ENCODE peak calls at places on chromosome 16, in six cellular contexts. One of them, this sample, is unnamed.

GRCh38 chr16:87457051-87457611 is 35.7 kb downstream of the ZCCHC14 start:
- DNase-seq in PC-3: peak
- DNase-seq in HCT116: no peak
- DNase-seq in neural progenitor cell: no peak
- DNase-seq in SK-N-SH: peak
- DNase-seq in GM23248: peak
- DNase-seq in this sample: no peak

GRCh38 chr16:82660966-82661365 is 34.2 kb downstream of the CDH13 start:
- DNase-seq in PC-3: no peak
- DNase-seq in SK-N-SH: no peak
- DNase-seq in GM23248: no peak
- DNase-seq in HCT116: no peak
- DNase-seq in neural progenitor cell: no peak
- DNase-seq in this sample: no peak

GRCh38 chr16:72470541-72470940 is 298.6 kb upstream of the PMFBP1 start:
- DNase-seq in PC-3: no peak
- DNase-seq in GM23248: no peak
- DNase-seq in neural progenitor cell: no peak
- DNase-seq in SK-N-SH: no peak
- DNase-seq in HCT116: no peak
- DNase-seq in this sample: no peak

GRCh38 chr16:61432421-61432820 is 603.8 kb downstream of the CDH8 start:
- DNase-seq in SK-N-SH: no peak
- DNase-seq in PC-3: peak
- DNase-seq in GM23248: peak
- DNase-seq in neural progenitor cell: peak
- DNase-seq in HCT116: no peak
- DNase-seq in this sample: no peak

GRCh38 chr16:59459811-59460210 is 725.7 kb upstream of the GOT2 start:
- DNase-seq in neural progenitor cell: no peak
- DNase-seq in HCT116: no peak
- DNase-seq in SK-N-SH: no peak
- DNase-seq in PC-3: no peak
- DNase-seq in GM23248: peak
- DNase-seq in this sample: no peak

GRCh38 chr16:27920391-27920891 is 143.1 kb downstream of the GSG1L start:
- DNase-seq in PC-3: peak
- DNase-seq in GM23248: peak
- DNase-seq in neural progenitor cell: peak
- DNase-seq in SK-N-SH: peak
- DNase-seq in HCT116: peak
- DNase-seq in this sample: no peak

GRCh38 chr16:76292218-76292617 is 15.0 kb downstream of the CNTNAP4 start:
- DNase-seq in HCT116: no peak
- DNase-seq in neural progenitor cell: no peak
- DNase-seq in PC-3: no peak
- DNase-seq in GM23248: no peak
- DNase-seq in SK-N-SH: no peak
- DNase-seq in this sample: no peak

GRCh38 chr16:27890866-27891265 is 172.6 kb downstream of the GSG1L start:
- DNase-seq in PC-3: no peak
- DNase-seq in HCT116: no peak
- DNase-seq in GM23248: no peak
- DNase-seq in neural progenitor cell: no peak
- DNase-seq in SK-N-SH: no peak
- DNase-seq in this sample: no peak

GRCh38 chr16:16797239-16797638 is 418.3 kb downstream of the NPIPA7 start:
- DNase-seq in SK-N-SH: no peak
- DNase-seq in GM23248: no peak
- DNase-seq in HCT116: no peak
- DNase-seq in neural progenitor cell: peak
- DNase-seq in PC-3: no peak
- DNase-seq in this sample: peak

GRCh38 chr16:55204094-55204493 is 119.9 kb upstream of the IRX6 start:
- DNase-seq in GM23248: no peak
- DNase-seq in neural progenitor cell: no peak
- DNase-seq in SK-N-SH: no peak
- DNase-seq in PC-3: no peak
- DNase-seq in HCT116: no peak
- DNase-seq in this sample: no peak

GRCh38 chr16:3690470-3690918 is 26.8 kb downstream of the TRAP1 start:
- DNase-seq in HCT116: peak
- DNase-seq in neural progenitor cell: peak
- DNase-seq in SK-N-SH: peak
- DNase-seq in PC-3: peak
- DNase-seq in GM23248: peak
- DNase-seq in this sample: peak

GRCh38 chr16:24273511-24273910 is 17.4 kb downstream of the CACNG3 start:
- DNase-seq in PC-3: peak
- DNase-seq in HCT116: no peak
- DNase-seq in GM23248: peak
- DNase-seq in SK-N-SH: no peak
- DNase-seq in neural progenitor cell: no peak
- DNase-seq in this sample: no peak

GRCh38 chr16:63652091-63652490 is 1469.8 kb downstream of the CDH11 start:
- DNase-seq in neural progenitor cell: peak
- DNase-seq in HCT116: no peak
- DNase-seq in PC-3: no peak
- DNase-seq in SK-N-SH: no peak
- DNase-seq in GM23248: no peak
- DNase-seq in this sample: no peak

GRCh38 chr16:86584071-86584685 is 5.8 kb downstream of the FOXL1 start:
- DNase-seq in GM23248: no peak
- DNase-seq in PC-3: peak
- DNase-seq in SK-N-SH: no peak
- DNase-seq in neural progenitor cell: no peak
- DNase-seq in HCT116: no peak
- DNase-seq in this sample: no peak

GRCh38 chr16:12336158-12336557 is 359.6 kb downstream of the SNX29 start:
- DNase-seq in HCT116: no peak
- DNase-seq in neural progenitor cell: no peak
- DNase-seq in GM23248: no peak
- DNase-seq in PC-3: no peak
- DNase-seq in SK-N-SH: no peak
- DNase-seq in this sample: no peak

GRCh38 chr16:69381231-69381630 is 4.6 kb downstream of the TERF2 start:
- DNase-seq in PC-3: no peak
- DNase-seq in GM23248: no peak
- DNase-seq in HCT116: no peak
- DNase-seq in neural progenitor cell: no peak
- DNase-seq in SK-N-SH: no peak
- DNase-seq in this sample: no peak

GRCh38 chr16:19294156-19294649 is 8.7 kb downstream of the CLEC19A start:
- DNase-seq in GM23248: no peak
- DNase-seq in HCT116: no peak
- DNase-seq in PC-3: no peak
- DNase-seq in SK-N-SH: no peak
- DNase-seq in neural progenitor cell: no peak
- DNase-seq in this sample: peak

GRCh38 chr16:77898671-77899211 is 110.4 kb downstream of the VAT1L start:
- DNase-seq in SK-N-SH: no peak
- DNase-seq in neural progenitor cell: no peak
- DNase-seq in PC-3: no peak
- DNase-seq in HCT116: no peak
- DNase-seq in GM23248: peak
- DNase-seq in this sample: no peak

GRCh38 chr16:50598256-50598894 is 50.2 kb downstream of the NKD1 start:
- DNase-seq in HCT116: no peak
- DNase-seq in SK-N-SH: peak
- DNase-seq in PC-3: no peak
- DNase-seq in neural progenitor cell: no peak
- DNase-seq in GM23248: no peak
- DNase-seq in this sample: no peak

GRCh38 chr16:21708533-21709115 is 44.9 kb downstream of the OTOA start:
- DNase-seq in HCT116: peak
- DNase-seq in SK-N-SH: peak
- DNase-seq in neural progenitor cell: peak
- DNase-seq in PC-3: peak
- DNase-seq in GM23248: peak
- DNase-seq in this sample: peak

GRCh38 chr16:7086842-7087616 is 245.6 kb upstream of the RBFOX1 start:
- DNase-seq in neural progenitor cell: peak
- DNase-seq in HCT116: no peak
- DNase-seq in SK-N-SH: peak
- DNase-seq in GM23248: no peak
- DNase-seq in PC-3: peak
- DNase-seq in this sample: no peak

DNA sequence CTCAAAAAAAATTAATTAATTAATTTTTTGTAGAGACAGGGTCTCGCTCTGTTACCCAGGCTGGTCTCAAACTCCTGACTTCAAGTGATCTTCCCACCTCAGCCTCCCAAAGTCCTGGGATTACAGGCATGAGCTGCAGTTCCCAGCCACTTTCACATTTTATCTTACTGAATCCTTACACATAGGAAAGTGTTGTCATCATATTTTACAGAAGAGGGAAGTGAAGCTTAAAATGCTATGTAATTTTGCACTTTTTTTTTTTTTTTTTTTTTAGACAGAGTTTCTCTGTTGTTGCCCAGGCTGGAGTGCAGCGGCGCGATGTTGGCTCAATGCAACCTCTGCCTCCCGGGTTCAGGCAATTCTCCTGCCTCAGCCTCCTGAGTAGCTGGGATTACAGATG is 21.2 kb upstream of the ZNF629 start:
- DNase-seq in PC-3: no peak
- DNase-seq in HCT116: no peak
- DNase-seq in neural progenitor cell: no peak
- DNase-seq in GM23248: no peak
- DNase-seq in SK-N-SH: no peak
- DNase-seq in this sample: no peak
- H3K9ac ChIP-seq in PC-3: no peak
- H3K9ac ChIP-seq in HCT116: no peak
- H3K9ac ChIP-seq in neural progenitor cell: no peak
- H3K9ac ChIP-seq in GM23248: no peak
- H3K9ac ChIP-seq in SK-N-SH: no peak
- H3K9ac ChIP-seq in this sample: no peak

DNA sequence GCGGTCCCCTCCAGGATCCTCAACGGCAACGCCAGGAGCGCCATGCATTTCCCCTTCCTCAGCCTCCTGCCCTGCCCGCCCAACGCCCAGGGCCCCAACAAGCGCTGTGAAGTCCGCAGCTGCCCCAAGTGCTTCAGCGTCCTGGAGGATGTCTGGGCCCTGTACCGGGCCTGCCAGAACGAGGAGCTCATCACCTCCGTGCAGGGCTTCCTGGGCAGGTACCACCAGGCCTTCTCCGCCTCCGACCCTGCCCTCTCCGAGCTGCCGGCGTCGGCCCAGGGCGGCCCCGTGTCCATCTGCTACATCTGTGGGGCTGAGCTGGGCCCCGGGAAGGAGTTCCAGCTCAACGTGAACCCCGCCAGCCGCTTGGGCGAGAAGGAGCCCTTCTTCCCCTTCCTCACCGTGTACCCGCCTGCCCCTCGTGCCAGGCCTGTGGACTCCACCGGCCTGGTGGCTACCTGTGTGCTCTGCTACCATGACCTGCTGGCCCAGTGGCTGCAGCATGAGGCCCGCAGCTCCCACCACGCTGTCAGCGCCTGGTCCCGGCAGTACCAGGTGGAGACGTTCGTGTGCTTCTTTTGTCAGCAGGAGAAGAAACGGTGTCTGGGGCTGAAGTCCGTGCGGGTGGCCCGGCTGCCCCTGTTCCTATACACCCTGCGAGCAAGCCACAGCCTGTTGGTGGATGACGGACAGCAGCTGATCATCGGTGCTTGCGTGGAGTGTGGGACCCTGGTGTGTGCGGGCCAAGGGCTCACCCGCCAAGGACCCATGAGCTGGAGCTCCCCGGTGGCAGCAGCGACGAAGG is 58.9 kb upstream of the CIBAR2 start:
- DNase-seq in SK-N-SH: no peak
- DNase-seq in HCT116: no peak
- DNase-seq in neural progenitor cell: no peak
- DNase-seq in PC-3: no peak
- DNase-seq in GM23248: no peak
- DNase-seq in this sample: no peak
- TF ChIP-seq EZH2phosphoT487 in SK-N-SH: no peak
- TF ChIP-seq EZH2phosphoT487 in HCT116: no peak
- TF ChIP-seq EZH2phosphoT487 in neural progenitor cell: no peak
- TF ChIP-seq EZH2phosphoT487 in PC-3: no peak
- TF ChIP-seq EZH2phosphoT487 in GM23248: no peak
- TF ChIP-seq EZH2phosphoT487 in this sample: no peak

GRCh38 chr16:1981398-1981836 is at the start of gene NOXO1:
- DNase-seq in neural progenitor cell: no peak
- DNase-seq in SK-N-SH: no peak
- DNase-seq in PC-3: no peak
- DNase-seq in HCT116: no peak
- DNase-seq in GM23248: no peak
- DNase-seq in this sample: no peak

GRCh38 chr16:1981972-1982574 is 804 bp upstream of the NOXO1 start:
- DNase-seq in GM23248: no peak
- DNase-seq in neural progenitor cell: no peak
- DNase-seq in SK-N-SH: no peak
- DNase-seq in PC-3: peak
- DNase-seq in HCT116: no peak
- DNase-seq in this sample: no peak

GRCh38 chr16:1979271-1980025 is 1.8 kb downstream of the NOXO1 start:
- DNase-seq in GM23248: no peak
- DNase-seq in neural progenitor cell: peak
- DNase-seq in HCT116: no peak
- DNase-seq in SK-N-SH: no peak
- DNase-seq in PC-3: peak
- DNase-seq in this sample: no peak

GRCh38 chr16:1980026-1980769 is 1.1 kb downstream of the NOXO1 start:
- DNase-seq in GM23248: peak
- DNase-seq in PC-3: no peak
- DNase-seq in SK-N-SH: no peak
- DNase-seq in HCT116: no peak
- DNase-seq in neural progenitor cell: peak
- DNase-seq in this sample: no peak

DNA sequence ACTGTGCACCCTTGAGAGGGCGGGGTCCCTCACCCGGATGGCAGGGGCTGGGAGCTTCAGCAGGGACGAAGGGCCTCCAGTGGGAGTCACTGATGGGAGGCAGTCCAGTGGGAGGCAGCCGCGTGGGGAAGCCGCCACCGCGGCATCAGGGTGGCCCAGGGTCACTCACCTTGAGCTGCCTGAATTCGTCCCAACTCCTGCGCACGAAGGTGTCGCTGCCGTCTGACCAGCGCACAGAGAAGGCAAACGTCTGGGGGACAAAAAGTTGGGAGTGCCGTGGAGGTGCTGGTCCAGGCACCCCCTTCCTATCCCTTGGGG is 540 bp downstream of the NOXO1 start:
- DNase-seq in SK-N-SH: no peak
- DNase-seq in GM23248: no peak
- DNase-seq in PC-3: no peak
- DNase-seq in HCT116: no peak
- DNase-seq in neural progenitor cell: no peak
- DNase-seq in this sample: no peak
- H2AFZ ChIP-seq in SK-N-SH: no peak
- H2AFZ ChIP-seq in GM23248: no peak
- H2AFZ ChIP-seq in PC-3: no peak
- H2AFZ ChIP-seq in HCT116: no peak
- H2AFZ ChIP-seq in neural progenitor cell: no peak
- H2AFZ ChIP-seq in this sample: no peak

DNA sequence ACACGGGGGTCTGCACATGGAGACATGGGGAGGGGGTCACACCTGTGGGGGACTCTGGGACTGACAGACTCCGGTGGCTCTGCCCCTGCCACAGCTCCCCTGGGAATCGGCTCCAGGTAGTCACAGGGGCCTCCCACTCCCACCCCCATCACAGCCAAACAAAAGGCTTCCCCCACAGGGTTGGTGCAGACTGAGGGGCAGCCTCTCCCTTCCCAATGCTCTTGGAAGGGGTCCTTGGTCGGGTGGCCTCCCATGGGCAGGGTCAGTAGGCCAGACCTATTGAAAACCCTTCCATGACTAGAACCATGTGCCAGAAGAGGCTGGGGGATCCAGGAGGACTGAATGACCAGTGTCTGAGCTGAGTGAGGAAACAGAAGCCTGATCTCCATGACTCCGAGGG is 28.7 kb downstream of the TK2 start:
- DNase-seq in GM23248: no peak
- DNase-seq in SK-N-SH: no peak
- DNase-seq in neural progenitor cell: no peak
- DNase-seq in PC-3: no peak
- DNase-seq in HCT116: no peak
- DNase-seq in this sample: no peak
- H3K9ac ChIP-seq in GM23248: no peak
- H3K9ac ChIP-seq in SK-N-SH: no peak
- H3K9ac ChIP-seq in neural progenitor cell: no peak
- H3K9ac ChIP-seq in PC-3: no peak
- H3K9ac ChIP-seq in HCT116: no peak
- H3K9ac ChIP-seq in this sample: peak

This sample was measured in MM.1S.